ENCODE peak calls at places on chromosomes 6 and 20, in four cellular contexts. X is vagina, S is uterus, P is prostate gland. L is an unnamed sample.

GRCh38 chr6:48736486-48737206 is 625.6 kb upstream of the PTCHD4 start:
- DNase-seq in S (no peak), P (no peak), X (no peak), L (no peak)

GRCh38 chr6:134082191-134082590 is 29.8 kb upstream of the SLC2A12 start:
- DNase-seq in P (no peak), S (no peak), X (no peak), L (no peak)

GRCh38 chr20:61959301-61959700 is 106.4 kb downstream of the TAF4 start:
- DNase-seq in P (no peak), S (no peak), X (no peak), L (no peak)

GRCh38 chr20:3753098-3753497 is 14.5 kb downstream of the ADISSP start:
- DNase-seq in X (no peak), P (peak; percentile 32), S (peak; percentile 62), L (peak; percentile 58)

GRCh38 chr6:34556031-34556471 is at the start of gene SPDEF:
- DNase-seq in X (no peak), P (peak; percentile 72), S (no peak), L (no peak)

GRCh38 chr6:52603000-52603795 is 26.3 kb upstream of the TRAM2 start:
- DNase-seq in S (no peak), X (no peak), P (no peak), L (no peak)

GRCh38 chr20:19840111-19840705 is 82.2 kb downstream of the RIN2 start:
- DNase-seq in P (no peak), X (no peak), S (no peak), L (no peak)

GRCh38 chr6:159871911-159872310 is 18.9 kb upstream of the MAS1 start:
- DNase-seq in S (no peak), P (no peak), X (no peak), L (no peak)

GRCh38 chr20:50575869-50576720 is 65.9 kb downstream of the PTPN1 start:
- DNase-seq in S (peak; percentile 64), P (peak; percentile 71), X (no peak), L (peak; percentile 50)

GRCh38 chr6:150025201-150025917 is at the start of gene RAET1L:
- DNase-seq in P (peak; percentile 88), X (no peak), S (peak; percentile 35), L (no peak)

GRCh38 chr20:41047975-41048305 is 19.3 kb downstream of the TOP1 start:
- DNase-seq in P (no peak), X (no peak), S (no peak), L (no peak)

GRCh38 chr6:90411292-90411781 is 114.7 kb upstream of the BACH2 start:
- DNase-seq in X (no peak), S (no peak), P (no peak), L (no peak)

DNA sequence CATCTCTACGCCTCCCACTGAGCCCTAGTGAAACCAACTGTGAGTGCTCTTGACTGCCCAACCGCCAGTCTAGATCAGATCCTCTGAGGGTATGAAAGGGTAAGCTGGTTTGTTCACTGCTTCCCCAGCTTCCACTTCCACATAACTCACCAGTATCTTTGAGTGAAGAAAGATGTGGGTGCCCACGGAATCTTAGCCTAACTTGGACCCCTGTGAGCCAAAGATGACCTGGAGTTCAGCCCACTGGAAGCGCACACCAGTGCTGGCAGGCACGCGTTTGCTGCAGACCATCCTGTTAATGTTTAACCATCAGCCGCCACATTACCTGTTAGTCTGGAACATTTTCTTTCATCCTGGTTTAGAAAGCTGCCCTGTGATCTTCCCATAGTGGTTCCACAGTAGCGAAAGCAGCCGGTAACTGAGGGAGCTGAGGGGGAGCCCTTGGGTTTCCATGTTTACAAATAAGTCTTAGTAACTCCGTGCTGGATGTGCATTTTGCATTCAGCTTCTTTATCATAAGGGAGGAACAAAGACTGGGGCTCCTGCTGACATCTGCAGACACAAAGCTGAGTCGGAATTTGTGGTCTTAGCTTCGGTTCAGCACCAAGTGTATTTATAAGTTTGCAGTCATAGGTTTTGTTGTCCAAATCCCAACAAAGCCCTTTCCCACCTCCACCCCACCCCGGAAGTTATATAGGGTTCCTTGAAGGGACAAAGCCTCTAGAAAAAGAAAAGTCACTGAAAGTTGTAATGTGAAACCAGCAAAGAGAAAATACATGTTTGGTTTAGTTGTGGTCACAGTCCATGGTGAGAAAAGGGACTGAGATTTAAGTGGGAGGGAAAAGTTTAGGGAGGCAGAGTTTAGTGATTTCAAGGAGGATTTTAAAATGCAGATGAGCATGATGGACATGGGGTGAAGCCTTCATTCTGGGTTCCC is 71.0 kb downstream of the SSR1 start:
- DNase-seq in X (no peak), P (no peak), S (no peak), L (peak; percentile 61)
- TF ChIP-seq POLR2A in X (no peak), P (no peak), S (no peak), L (no peak)

DNA sequence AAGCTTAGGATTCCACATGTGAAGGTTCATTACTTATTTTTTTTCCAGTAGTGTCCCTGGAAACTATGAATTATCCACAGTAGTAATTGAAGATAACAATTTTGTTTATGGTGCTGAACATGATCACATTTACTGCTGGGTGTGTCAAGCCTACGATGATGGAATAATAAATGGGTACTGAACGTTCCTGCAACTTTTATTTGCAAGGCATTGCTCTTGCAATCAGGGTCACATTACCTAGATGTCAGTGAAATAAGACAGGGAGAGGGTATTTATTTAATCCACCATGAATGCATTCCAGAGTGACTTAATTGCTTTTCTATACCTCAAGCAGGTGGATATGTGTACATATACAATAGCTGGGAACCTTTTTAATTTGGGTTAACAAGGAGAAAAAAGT is 27.0 kb upstream of the MLIP start:
- DNase-seq in X (no peak), S (no peak), P (no peak), L (no peak)
- H3K27ac ChIP-seq in X (no peak overlapping the region), S (no peak overlapping the region), P (no peak overlapping the region), L (no peak overlapping the region)

GRCh38 chr20:32189691-32190607 is 17.6 kb downstream of the PLAGL2 start:
- DNase-seq in S (peak; percentile 44), P (peak; percentile 65), X (no peak), L (peak; percentile 55)

GRCh38 chr20:32189123-32189410 is 18.5 kb downstream of the PLAGL2 start:
- DNase-seq in S (no peak), P (no peak), X (no peak), L (no peak)

GRCh38 chr20:32191422-32191821 is 16.1 kb downstream of the PLAGL2 start:
- DNase-seq in X (no peak), S (no peak), P (no peak), L (no peak)

GRCh38 chr20:32191873-32192272 is 15.7 kb downstream of the PLAGL2 start:
- DNase-seq in X (no peak), S (no peak), P (no peak), L (no peak)

DNA sequence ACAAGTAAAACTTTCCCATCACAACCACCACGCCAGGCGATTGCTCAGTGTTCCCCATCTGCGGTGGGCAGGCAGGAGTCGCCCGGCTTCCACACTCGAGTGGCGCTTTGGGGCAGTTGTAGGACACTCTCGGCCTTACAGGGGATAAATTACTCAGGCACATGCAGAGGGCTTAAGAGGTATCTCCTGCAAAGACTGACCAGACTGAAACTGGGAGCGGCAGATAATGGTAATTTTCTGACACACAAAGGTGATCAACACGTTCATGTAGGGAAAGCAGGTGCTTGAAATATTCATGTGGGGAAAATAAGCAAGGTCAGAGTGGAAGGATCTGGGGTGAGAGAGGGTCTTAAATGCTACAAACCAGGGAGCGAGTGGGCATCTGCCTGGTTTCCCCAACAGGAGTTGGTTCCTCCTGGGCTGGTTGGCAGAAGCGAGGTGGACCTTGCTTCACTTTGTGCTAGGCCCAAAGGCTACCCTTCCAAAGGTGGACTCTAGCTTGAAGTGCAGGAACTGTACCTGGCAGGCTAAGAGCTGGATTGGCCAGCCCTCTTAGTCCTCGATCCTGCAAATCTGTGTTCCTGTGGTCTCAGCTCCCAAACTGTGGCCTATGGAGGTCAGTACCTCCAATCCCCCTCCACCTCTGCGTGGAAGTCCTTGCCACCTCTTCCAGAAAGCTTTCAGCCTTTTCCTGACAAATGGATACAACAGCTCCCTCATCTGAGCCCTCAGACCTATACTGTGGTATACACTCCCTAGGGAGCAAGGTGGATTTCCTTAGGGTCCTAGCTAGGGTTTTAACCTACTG is 16.7 kb downstream of the PLAGL2 start:
- DNase-seq in S (no peak), X (no peak), P (no peak), L (no peak)
- H3K4me3 ChIP-seq in S (peak overlapping the region; percentile 76), X (peak overlapping the region; percentile 83), P (peak overlapping the region; percentile 55), L (no peak overlapping the region)

GRCh38 chr6:148342146-148343027 is at the start of gene SASH1:
- DNase-seq in S (peak; percentile 57), X (no peak), P (peak; percentile 61), L (peak; percentile 64)
- TF ChIP-seq POLR2A in S (peak; percentile 10), X (peak; percentile 15), P (no peak), L (peak; percentile 70)

GRCh38 chr20:16771204-16771603 is 23.0 kb downstream of the OTOR start:
- DNase-seq in S (no peak), X (no peak), P (no peak), L (no peak)
- H3K27ac ChIP-seq in S (no peak overlapping the region), X (no peak overlapping the region), P (no peak overlapping the region), L (no peak overlapping the region)

DNA sequence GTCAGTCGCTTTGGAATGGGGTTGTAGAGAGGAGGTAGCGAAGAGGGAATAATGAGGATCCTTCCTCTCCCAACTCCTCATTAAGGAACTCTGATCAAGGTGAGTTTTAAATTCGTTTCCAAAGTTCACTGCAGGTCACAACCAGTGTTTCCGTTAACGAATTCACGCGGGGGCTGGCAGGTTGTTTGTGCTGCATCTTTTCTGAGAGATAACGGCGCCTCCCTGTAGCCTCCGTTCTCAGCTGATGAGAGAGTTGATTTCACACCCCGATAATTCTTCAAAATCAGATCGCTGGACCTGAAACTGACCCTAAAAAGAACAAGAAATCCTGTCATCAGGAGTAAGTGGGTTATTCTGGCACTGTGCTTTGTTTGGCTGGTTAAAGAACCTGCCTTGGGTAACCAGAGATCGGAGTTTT is 33.2 kb upstream of the BTN3A2 start:
- DNase-seq in P (no peak), S (no peak), X (no peak), L (no peak)
- H3K4me3 ChIP-seq in P (no peak overlapping the region), S (no peak overlapping the region), X (no peak overlapping the region), L (no peak overlapping the region)

DNA sequence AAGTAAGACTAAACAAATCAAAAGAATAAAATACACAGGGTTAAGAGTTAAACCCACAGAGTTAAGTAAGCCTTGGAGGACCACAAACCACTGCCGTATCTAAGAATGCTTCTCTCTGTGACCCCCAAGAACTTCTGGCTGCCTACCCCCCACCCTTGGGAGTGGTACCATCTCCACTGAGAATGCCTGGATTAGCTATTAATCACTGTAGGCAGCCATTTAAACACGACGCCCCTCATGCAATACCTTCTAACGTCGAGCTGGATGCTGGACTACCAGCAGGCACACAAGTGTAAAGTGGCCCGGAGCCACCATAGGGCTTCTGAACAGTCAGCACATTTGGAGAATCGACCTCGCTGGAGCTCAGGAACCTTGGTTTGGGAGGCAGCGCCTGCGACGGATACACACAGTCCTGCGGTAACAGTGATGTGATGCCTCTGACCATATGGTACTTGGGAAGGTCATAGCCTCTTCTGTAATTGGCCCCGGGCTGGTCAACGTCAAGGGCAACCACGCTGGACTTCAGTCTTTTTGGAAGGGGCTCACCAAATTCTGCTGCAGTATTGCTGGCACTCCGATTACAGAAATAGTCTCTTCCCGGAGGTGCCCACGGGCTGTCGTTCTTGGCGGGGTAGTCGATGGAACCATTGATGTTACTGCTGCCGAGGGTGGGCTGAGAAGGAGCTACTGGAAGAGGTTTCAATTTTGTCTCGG is 18.0 kb downstream of the ZNF217 start:
- DNase-seq in P (no peak), X (no peak), S (no peak), L (no peak)
- TF ChIP-seq POLR2A in P (no peak), X (no peak), S (no peak), L (no peak)